ENCODE peak calls at places on chromosomes 12 and 14, in four cellular contexts. B, P, K and L are unnamed samples.

GRCh38 chr14:98578204-98578603 is 693.8 kb downstream of the BCL11B start:
- DNase-seq in B (no peak), P (no peak), K (no peak), L (no peak)

GRCh38 chr14:63467440-63468072 is 75.6 kb downstream of the PPP2R5E start:
- DNase-seq in B (no peak), P (no peak), K (no peak), L (no peak)

GRCh38 chr12:62625238-62625637 is 158.6 kb downstream of the MON2 start:
- DNase-seq in B (no peak), P (no peak), K (no peak), L (no peak)

GRCh38 chr12:52739963-52740362 is 36.6 kb upstream of the KRT77 start:
- DNase-seq in B (no peak), P (no peak), K (no peak), L (no peak)

GRCh38 chr14:96574171-96574632 is 72.0 kb downstream of the PAPOLA start:
- DNase-seq in B (no peak), P (no peak), K (no peak), L (no peak)

GRCh38 chr12:67928621-67929369 is 60.5 kb upstream of the IFNG-AS1 start:
- DNase-seq in B (no peak), P (no peak), K (no peak), L (no peak)

GRCh38 chr12:92021665-92022033 is 124.0 kb downstream of the BTG1 start:
- DNase-seq in B (no peak), P (no peak), K (peak; percentile 53), L (no peak)

GRCh38 chr14:35940291-35940690 is 114.2 kb downstream of the BRMS1L start:
- DNase-seq in B (no peak), P (no peak), K (no peak), L (no peak)

GRCh38 chr12:132872975-132873421 is 14.4 kb downstream of the CHFR start:
- DNase-seq in B (no peak), P (no peak), K (no peak), L (no peak)

GRCh38 chr14:104598039-104598438 is 6.5 kb downstream of the TMEM179 start:
- DNase-seq in B (no peak), P (no peak), K (peak; percentile 33), L (no peak)

GRCh38 chr12:109709401-109710278 is 4.0 kb upstream of the FAM222A start:
- DNase-seq in B (no peak), P (no peak), K (no peak), L (no peak)

GRCh38 chr12:99918003-99918402 is 66.7 kb downstream of the ANKS1B start:
- DNase-seq in B (no peak), P (no peak), K (no peak), L (no peak)

GRCh38 chr14:60349663-60350365 is 100.8 kb downstream of the PPM1A start:
- DNase-seq in B (peak; percentile 39), P (peak; percentile 32), K (peak; percentile 45), L (peak; percentile 60)

GRCh38 chr12:1796515-1797010 is 23.8 kb upstream of the LRTM2 start:
- DNase-seq in B (no peak), P (no peak), K (no peak), L (no peak)

GRCh38 chr12:119989619-119990381 is 764 bp downstream of the BICDL1 start:
- DNase-seq in B (no peak), P (peak; percentile 82), K (peak; percentile 87), L (peak; percentile 89)

GRCh38 chr12:28108599-28108998 is 81.7 kb upstream of the CCDC91 start:
- DNase-seq in B (no peak), P (no peak), K (no peak), L (no peak)
- TF ChIP-seq JUND in B (no peak), P (no peak), K (no peak), L (no peak)

GRCh38 chr12:102174117-102174516 is 23.5 kb downstream of the PMCH start:
- DNase-seq in B (no peak), P (no peak), K (no peak), L (no peak)

GRCh38 chr12:102174761-102175160 is 22.9 kb downstream of the PMCH start:
- DNase-seq in B (no peak), P (no peak), K (no peak), L (no peak)

GRCh38 chr12:102171951-102172350 is 25.7 kb downstream of the PMCH start:
- DNase-seq in B (no peak), P (no peak), K (no peak), L (no peak)

GRCh38 chr12:102169922-102170698 is 27.5 kb downstream of the PMCH start:
- DNase-seq in B (peak; percentile 4), P (peak; percentile 29), K (peak; percentile 24), L (no peak)

DNA sequence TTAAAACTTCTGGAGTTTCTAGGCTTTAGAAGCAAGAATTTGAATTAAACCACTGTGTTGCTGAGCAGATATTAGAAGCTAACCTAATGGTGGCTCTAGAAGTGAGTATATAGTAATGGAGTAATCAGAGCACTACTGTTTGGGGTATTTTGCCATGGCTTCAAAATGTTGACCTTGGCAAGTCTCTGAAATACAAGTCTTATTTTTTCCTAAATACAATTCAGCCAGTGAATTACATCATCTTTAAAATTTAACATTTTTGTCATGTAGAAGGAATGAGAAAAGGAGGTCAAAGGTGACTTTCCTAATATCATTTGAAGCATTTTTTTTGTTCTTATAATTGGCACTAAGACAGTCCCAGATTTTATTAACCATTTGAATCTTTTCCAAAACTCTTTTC is 25.2 kb downstream of the PMCH start:
- DNase-seq in B (no peak), P (no peak), K (no peak), L (no peak)
- TF ChIP-seq JUND in B (no peak), P (no peak), K (no peak), L (no peak)

GRCh38 chr14:51002406-51002984 is 58.2 kb upstream of the PYGL start:
- DNase-seq in B (no peak), P (no peak), K (no peak), L (no peak)

GRCh38 chr14:50997712-50998111 is 53.4 kb upstream of the PYGL start:
- DNase-seq in B (no peak), P (no peak), K (no peak), L (peak; percentile 15)

GRCh38 chr14:50998612-50999011 is 54.3 kb upstream of the PYGL start:
- DNase-seq in B (no peak), P (no peak), K (no peak), L (no peak)

GRCh38 chr14:51000566-51000965 is 56.3 kb upstream of the PYGL start:
- DNase-seq in B (no peak), P (no peak), K (no peak), L (no peak)

GRCh38 chr14:50999726-51000125 is 55.4 kb upstream of the PYGL start:
- DNase-seq in B (no peak), P (no peak), K (no peak), L (no peak)
- TF ChIP-seq JUND in B (no peak), P (no peak), K (no peak), L (no peak)

GRCh38 chr12:118126119-118126757 is 9.7 kb upstream of the PEBP1 start:
- DNase-seq in B (no peak), P (no peak), K (no peak), L (no peak)
- TF ChIP-seq JUND in B (no peak), P (no peak), K (no peak), L (no peak)

DNA sequence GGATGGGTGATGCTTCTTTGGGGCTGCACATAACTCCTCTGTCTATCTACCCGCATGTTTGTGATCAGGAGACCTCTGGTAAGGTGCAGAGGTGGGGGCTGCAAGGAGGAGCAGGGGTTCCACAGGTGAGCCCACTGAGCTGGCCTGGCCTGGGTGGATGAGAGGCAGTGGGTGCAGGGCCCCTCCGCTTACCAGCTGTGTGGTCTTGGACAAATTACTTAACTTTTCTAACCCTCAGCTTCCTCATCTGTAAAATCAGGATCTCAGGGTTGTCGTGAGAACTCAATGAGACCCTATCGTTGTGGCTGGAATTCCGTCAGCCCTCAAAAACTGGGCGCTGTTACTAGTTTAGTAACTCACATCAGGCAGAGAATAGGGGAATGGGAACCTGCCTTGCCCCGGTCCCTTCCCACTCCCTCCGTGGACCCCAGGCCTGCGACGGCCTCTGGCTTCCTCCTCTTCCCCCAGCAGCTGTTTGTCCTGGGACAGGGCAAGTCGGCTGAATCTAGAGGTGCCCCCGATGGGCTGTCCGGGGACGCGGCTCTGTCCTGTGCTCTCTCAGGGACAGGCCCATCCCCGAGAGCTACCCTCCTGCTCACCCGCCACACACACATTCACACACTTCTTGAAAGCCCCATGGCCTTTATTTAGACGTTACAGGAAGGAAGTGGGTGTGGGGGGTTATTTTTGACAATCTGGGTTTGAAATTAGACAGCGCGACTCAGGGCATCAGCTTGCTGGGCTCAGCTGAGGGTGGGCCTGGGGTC is 7.6 kb downstream of the PTPN6 start:
- DNase-seq in B (no peak), P (no peak), K (peak; percentile 16), L (no peak)
- TF ChIP-seq JUND in B (no peak), P (no peak), K (no peak), L (no peak)

GRCh38 chr12:60173213-60174170 is 577.7 kb downstream of the SLC16A7 start:
- DNase-seq in B (no peak), P (no peak), K (no peak), L (no peak)
- TF ChIP-seq JUND in B (no peak), P (no peak), K (no peak), L (no peak)